ENCODE peak calls at places on chromosome 17, in four cellular contexts. One of them, this sample, is unnamed.

GRCh38 chr17:73641779-73642580 is 2.3 kb downstream of the SDK2 start:
- DNase-seq in heart right ventricle: no peak
- DNase-seq in GM23338: no peak
- DNase-seq in stomach: peak; percentile 17
- DNase-seq in this sample: no peak

GRCh38 chr17:73196500-73196899 is 3.6 kb downstream of the COG1 start:
- DNase-seq in heart right ventricle: peak; percentile 39
- DNase-seq in GM23338: peak; percentile 66
- DNase-seq in stomach: peak; percentile 62
- DNase-seq in this sample: no peak

GRCh38 chr17:74408262-74408661 is 23.6 kb upstream of the GPRC5C start:
- DNase-seq in heart right ventricle: no peak
- DNase-seq in GM23338: no peak
- DNase-seq in stomach: peak; percentile 65
- DNase-seq in this sample: no peak

GRCh38 chr17:60947100-60947499 is 269.4 kb downstream of the BCAS3 start:
- DNase-seq in heart right ventricle: no peak
- DNase-seq in GM23338: no peak
- DNase-seq in stomach: no peak
- DNase-seq in this sample: no peak

GRCh38 chr17:44014437-44015172 is at the start of gene TMEM101:
- DNase-seq in heart right ventricle: peak; percentile 87
- DNase-seq in GM23338: peak; percentile 98
- DNase-seq in stomach: peak; percentile 92
- DNase-seq in this sample: peak; percentile 76

GRCh38 chr17:73972901-73973300 is 230.6 kb upstream of the RPL38 start:
- DNase-seq in heart right ventricle: no peak
- DNase-seq in GM23338: no peak
- DNase-seq in stomach: no peak
- DNase-seq in this sample: no peak

GRCh38 chr17:69669441-69670178 is 255.1 kb downstream of the MAP2K6 start:
- DNase-seq in heart right ventricle: no peak
- DNase-seq in GM23338: peak; percentile 9
- DNase-seq in stomach: no peak
- DNase-seq in this sample: no peak

GRCh38 chr17:16407911-16408588 is 7.3 kb upstream of the TRPV2 start:
- DNase-seq in heart right ventricle: peak; percentile 52
- DNase-seq in GM23338: peak; percentile 76
- DNase-seq in stomach: peak; percentile 78
- DNase-seq in this sample: no peak

GRCh38 chr17:76091526-76092285 is 11.9 kb downstream of the EXOC7 start:
- DNase-seq in heart right ventricle: no peak
- DNase-seq in GM23338: no peak
- DNase-seq in stomach: no peak
- DNase-seq in this sample: no peak

GRCh38 chr17:37746617-37747016 is 1.8 kb upstream of the HNF1B start:
- DNase-seq in heart right ventricle: no peak
- DNase-seq in GM23338: no peak
- DNase-seq in stomach: no peak
- DNase-seq in this sample: no peak

GRCh38 chr17:32285770-32286517 is 20.3 kb downstream of the RHBDL3 start:
- DNase-seq in heart right ventricle: no peak
- DNase-seq in GM23338: no peak
- DNase-seq in stomach: no peak
- DNase-seq in this sample: no peak

GRCh38 chr17:45784583-45785372 is 658 bp downstream of the CRHR1 start:
- DNase-seq in heart right ventricle: peak; percentile 20
- DNase-seq in GM23338: peak; percentile 66
- DNase-seq in stomach: peak; percentile 49
- DNase-seq in this sample: no peak

GRCh38 chr17:30379303-30380105 is 777 bp downstream of the CPD start:
- DNase-seq in heart right ventricle: peak; percentile 35
- DNase-seq in GM23338: peak; percentile 36
- DNase-seq in stomach: peak; percentile 34
- DNase-seq in this sample: no peak

GRCh38 chr17:40675905-40676304 is 10.9 kb upstream of the KRT222 start:
- DNase-seq in heart right ventricle: no peak
- DNase-seq in GM23338: peak; percentile 21
- DNase-seq in stomach: no peak
- DNase-seq in this sample: no peak

GRCh38 chr17:49521521-49522185 is 26.6 kb downstream of the NGFR start:
- DNase-seq in heart right ventricle: no peak
- DNase-seq in GM23338: no peak
- DNase-seq in stomach: no peak
- DNase-seq in this sample: no peak

GRCh38 chr17:43482103-43483012 is 1.4 kb upstream of the DHX8 start:
- DNase-seq in heart right ventricle: no peak
- DNase-seq in GM23338: no peak
- DNase-seq in stomach: no peak
- DNase-seq in this sample: no peak

GRCh38 chr17:733743-734142 is 1.3 kb downstream of the TLCD3A start:
- DNase-seq in heart right ventricle: no peak
- DNase-seq in GM23338: no peak
- DNase-seq in stomach: no peak
- DNase-seq in this sample: no peak

GRCh38 chr17:80827646-80828643 is 163.7 kb upstream of the CHMP6 start:
- DNase-seq in heart right ventricle: no peak
- DNase-seq in GM23338: peak; percentile 64
- DNase-seq in stomach: no peak
- DNase-seq in this sample: no peak

GRCh38 chr17:4753392-4753791 is 13.7 kb upstream of the CXCL16 start:
- DNase-seq in heart right ventricle: no peak
- DNase-seq in GM23338: no peak
- DNase-seq in stomach: no peak
- DNase-seq in this sample: no peak

GRCh38 chr17:6420173-6420641 is 14.7 kb downstream of the AIPL1 start:
- DNase-seq in heart right ventricle: no peak
- DNase-seq in GM23338: peak; percentile 75
- DNase-seq in stomach: no peak
- DNase-seq in this sample: no peak

GRCh38 chr17:38464251-38464722 is 36.0 kb downstream of the ARHGAP23 start:
- DNase-seq in heart right ventricle: peak; percentile 72
- DNase-seq in GM23338: no peak
- DNase-seq in stomach: peak; percentile 50
- DNase-seq in this sample: peak; percentile 55

GRCh38 chr17:5788266-5788900 is 204.1 kb upstream of the NLRP1 start:
- DNase-seq in heart right ventricle: no peak
- DNase-seq in GM23338: no peak
- DNase-seq in stomach: no peak
- DNase-seq in this sample: no peak

GRCh38 chr17:44178133-44178532 is 7.6 kb downstream of the ASB16 start:
- DNase-seq in heart right ventricle: no peak
- DNase-seq in GM23338: no peak
- DNase-seq in stomach: no peak
- DNase-seq in this sample: no peak

DNA sequence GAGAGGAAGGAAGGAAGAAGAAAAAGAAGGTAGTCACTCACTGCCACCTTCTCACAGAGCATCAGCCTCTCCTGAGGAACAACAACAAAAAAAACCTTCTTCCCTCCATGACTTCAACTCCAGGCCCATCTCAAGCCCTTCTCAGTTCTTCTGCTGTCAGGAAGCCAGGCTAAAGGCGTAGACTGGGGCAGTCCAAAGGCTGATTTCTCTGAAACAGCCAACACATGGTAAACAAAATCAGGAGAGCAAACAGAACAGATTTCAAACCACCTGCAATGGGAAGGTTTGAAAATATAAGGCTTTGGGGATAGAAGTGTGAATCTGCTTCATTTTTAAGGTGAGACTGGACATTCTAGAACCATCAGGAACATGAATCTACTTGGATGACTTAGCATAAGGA is 157.3 kb upstream of the DNAH9 start:
- DNase-seq in heart right ventricle: no peak
- DNase-seq in GM23338: no peak
- DNase-seq in stomach: no peak
- DNase-seq in this sample: no peak
- H3K4me1 ChIP-seq in heart right ventricle: no peaks in the 10 kb centered on the region
- H3K4me1 ChIP-seq in GM23338: no peaks in the 10 kb centered on the region
- H3K4me1 ChIP-seq in stomach: no peaks in the 10 kb centered on the region
- H3K4me1 ChIP-seq in this sample: no peaks in the 10 kb centered on the region

GRCh38 chr17:7857724-7858486 is at the start of gene CYB5D1:
- DNase-seq in heart right ventricle: peak; percentile 80
- DNase-seq in GM23338: peak; percentile 95
- DNase-seq in stomach: peak; percentile 92
- DNase-seq in this sample: peak; percentile 88

GRCh38 chr17:7855643-7856080 is 796 bp downstream of the TMEM88 start:
- DNase-seq in heart right ventricle: peak; percentile 42
- DNase-seq in GM23338: no peak
- DNase-seq in stomach: no peak
- DNase-seq in this sample: no peak

GRCh38 chr17:7856081-7856791 is 1.1 kb downstream of the NAA38 start:
- DNase-seq in heart right ventricle: peak; percentile 77
- DNase-seq in GM23338: no peak
- DNase-seq in stomach: no peak
- DNase-seq in this sample: no peak

GRCh38 chr17:7858487-7858832 is 657 bp downstream of the CYB5D1 start:
- DNase-seq in heart right ventricle: peak; percentile 31
- DNase-seq in GM23338: peak; percentile 89
- DNase-seq in stomach: no peak
- DNase-seq in this sample: no peak

DNA sequence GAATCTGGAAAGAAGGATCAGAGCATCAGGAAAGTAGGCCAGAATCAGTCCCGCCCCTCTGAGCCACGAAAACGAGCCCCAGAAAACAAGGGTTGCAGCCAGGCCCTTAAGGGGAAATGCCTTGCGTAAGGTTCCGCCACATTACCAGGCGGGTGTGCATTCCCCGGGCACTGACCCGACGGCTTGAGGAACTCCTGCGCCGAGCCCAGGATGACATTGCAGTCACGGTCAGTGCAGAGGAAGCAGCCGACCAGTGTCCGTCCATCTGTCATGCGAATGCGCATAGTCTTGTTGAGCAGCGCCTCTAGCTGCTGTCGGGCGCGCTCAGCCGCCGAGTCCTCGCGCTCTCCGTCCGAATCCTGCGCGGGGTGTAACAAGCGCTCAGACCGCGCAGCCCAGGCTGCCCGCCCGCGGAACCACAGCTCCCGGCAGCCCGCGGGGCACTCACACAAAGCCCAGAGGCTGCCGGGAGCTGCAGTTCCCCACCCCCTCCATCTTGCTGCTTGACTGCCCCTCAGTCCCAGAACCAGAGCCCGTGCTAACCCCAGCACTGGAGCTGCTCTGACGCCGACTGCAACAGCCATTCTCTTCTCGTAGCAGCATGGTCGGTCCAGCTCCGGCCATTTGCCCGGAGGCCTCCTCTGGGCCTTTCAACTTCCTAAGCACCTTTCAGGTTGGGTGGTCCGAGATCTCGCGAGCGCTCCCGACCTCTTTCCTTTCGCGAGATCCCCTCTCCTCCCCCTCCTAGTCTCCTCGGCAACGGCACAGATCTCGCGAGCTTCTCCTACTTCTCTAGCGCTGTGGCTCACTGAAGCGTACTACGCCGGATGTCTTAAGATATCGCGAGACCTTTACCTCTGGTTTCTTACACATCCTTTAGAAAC is at the start of gene NAA38:
- DNase-seq in heart right ventricle: peak; percentile 93
- DNase-seq in GM23338: peak; percentile 100
- DNase-seq in stomach: peak; percentile 96
- DNase-seq in this sample: peak; percentile 95
- TF ChIP-seq CTCF in heart right ventricle: peak; percentile 66
- TF ChIP-seq CTCF in GM23338: no peak
- TF ChIP-seq CTCF in stomach: no peak
- TF ChIP-seq CTCF in this sample: peak; percentile 27

DNA sequence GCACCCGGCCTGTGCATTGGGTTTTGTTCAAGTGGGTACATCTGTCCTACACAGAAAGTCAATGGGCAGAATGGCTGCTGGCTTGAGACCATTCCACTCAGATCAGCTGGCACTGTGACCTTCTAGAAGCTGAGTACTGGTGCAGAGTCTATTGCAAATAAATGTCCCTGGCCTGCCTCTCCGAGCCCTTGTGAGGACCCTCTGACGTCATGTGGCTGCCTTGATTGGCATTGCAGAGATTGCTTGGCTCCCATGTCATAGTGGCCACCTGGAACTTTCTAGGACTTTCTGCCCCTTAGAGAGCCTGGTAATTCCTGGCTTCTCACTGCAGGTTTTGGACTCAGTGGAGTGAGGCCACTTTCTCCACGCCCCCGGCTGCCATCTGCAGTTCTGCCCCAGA is 211.3 kb downstream of the ENGASE start:
- DNase-seq in heart right ventricle: no peak
- DNase-seq in GM23338: no peak
- DNase-seq in stomach: no peak
- DNase-seq in this sample: no peak
- H3K4me1 ChIP-seq in heart right ventricle: no peaks in the 10 kb centered on the region
- H3K4me1 ChIP-seq in GM23338: no peaks in the 10 kb centered on the region
- H3K4me1 ChIP-seq in stomach: no peaks in the 10 kb centered on the region
- H3K4me1 ChIP-seq in this sample: no peaks in the 10 kb centered on the region

DNA sequence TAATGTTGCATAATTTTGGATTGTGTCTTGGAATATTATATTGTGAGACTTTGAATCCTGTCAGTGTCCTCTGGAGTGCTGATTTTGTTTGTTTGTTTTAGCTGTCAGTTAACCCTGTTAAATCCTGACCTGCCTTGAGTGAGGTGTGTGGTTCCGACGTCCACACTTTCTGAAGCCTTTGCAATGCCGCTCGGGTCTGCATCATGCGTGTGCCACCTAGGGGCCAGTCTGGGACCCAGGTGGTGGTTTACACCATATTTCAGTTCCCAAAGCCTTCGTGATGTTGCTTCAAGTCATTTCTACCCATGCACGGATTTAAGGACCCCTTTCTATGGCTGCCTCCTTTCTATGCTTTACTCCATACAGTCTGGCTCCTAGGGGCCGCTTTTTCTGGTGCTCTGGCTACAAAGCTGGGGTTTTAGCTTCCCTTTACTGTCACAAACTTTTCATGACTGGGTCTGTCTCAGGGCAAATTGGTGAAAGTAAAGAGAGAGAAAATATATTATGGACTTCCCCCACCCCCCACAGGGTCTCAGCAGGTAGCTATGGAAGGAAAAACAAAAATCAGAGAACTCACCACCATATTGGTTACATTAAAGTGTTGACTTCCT is 11.4 kb upstream of the OR4D1 start:
- DNase-seq in heart right ventricle: no peak
- DNase-seq in GM23338: peak; percentile 62
- DNase-seq in stomach: no peak
- DNase-seq in this sample: no peak
- TF ChIP-seq CTCF in heart right ventricle: peak; percentile 32
- TF ChIP-seq CTCF in GM23338: peak; percentile 52
- TF ChIP-seq CTCF in stomach: no peak
- TF ChIP-seq CTCF in this sample: no peak

GRCh38 chr17:57888311-57889216 is 38.7 kb upstream of the MRPS23 start:
- DNase-seq in heart right ventricle: no peak
- DNase-seq in GM23338: no peak
- DNase-seq in stomach: no peak
- DNase-seq in this sample: no peak
- H3K4me1 ChIP-seq in heart right ventricle: peaks cover 57% of the 10 kb centered on the region
- H3K4me1 ChIP-seq in GM23338: peaks cover 10% of the 10 kb centered on the region
- H3K4me1 ChIP-seq in stomach: peaks cover 47% of the 10 kb centered on the region
- H3K4me1 ChIP-seq in this sample: peaks cover 37% of the 10 kb centered on the region